ENCODE peak calls at places on chromosome 13, in six cellular contexts. E is suprapubic skin, U is H9, P is neuronal stem cell, L is left lung, J is A549. X is an unnamed sample. For H3K4me1, the result is how much of the 10 kb centered on the place peaks cover.

GRCh38 chr13:76942363-76942762 is 5.9 kb upstream of the ACOD1 start:
- DNase-seq in P (no peak), L (no peak), J (no peak), U (no peak), E (no peak), X (no peak)

GRCh38 chr13:99926014-99926731 is 45.4 kb downstream of the ZIC5 start:
- DNase-seq in J (peak), L (no peak), P (no peak), E (no peak), U (no peak), X (no peak)

GRCh38 chr13:82477436-82477835 is 1404.8 kb downstream of the SLITRK1 start:
- DNase-seq in J (no peak), U (no peak), E (no peak), L (no peak), P (no peak), X (no peak)

GRCh38 chr13:66805657-66806056 is 424.5 kb downstream of the PCDH9 start:
- DNase-seq in P (no peak), E (no peak), L (no peak), J (no peak), U (no peak), X (peak)

GRCh38 chr13:73090116-73090811 is 31.5 kb downstream of the KLF5 start:
- DNase-seq in E (no peak), J (peak), P (no peak), U (peak), L (peak), X (peak)

GRCh38 chr13:110874508-110874960 is 40.3 kb downstream of the ANKRD10 start:
- DNase-seq in L (peak), P (peak), E (peak), J (peak), U (peak), X (peak)

GRCh38 chr13:75385708-75386083 is 96.3 kb downstream of the TBC1D4 start:
- DNase-seq in E (no peak), P (no peak), U (no peak), L (no peak), J (no peak), X (no peak)

GRCh38 chr13:42876270-42876714 is 94.9 kb downstream of the FAM216B start:
- DNase-seq in L (no peak), J (no peak), U (peak), P (no peak), E (no peak), X (peak)

GRCh38 chr13:113113846-113114271 is 8.3 kb downstream of the F7 start:
- DNase-seq in J (no peak), L (peak), U (no peak), P (no peak), E (no peak), X (no peak)

GRCh38 chr13:90868321-90868920 is 479.1 kb upstream of the MIR17HG start:
- DNase-seq in P (peak), U (no peak), E (no peak), L (no peak), J (no peak), X (peak)

GRCh38 chr13:54836273-54836672 is 1807.7 kb downstream of the OLFM4 start:
- DNase-seq in U (no peak), P (no peak), J (no peak), E (no peak), L (no peak), X (no peak)
- H3K4me1 ChIP-seq in U (under half), P (under half), J (under half), E (under half), L (under half), X (under half)

DNA sequence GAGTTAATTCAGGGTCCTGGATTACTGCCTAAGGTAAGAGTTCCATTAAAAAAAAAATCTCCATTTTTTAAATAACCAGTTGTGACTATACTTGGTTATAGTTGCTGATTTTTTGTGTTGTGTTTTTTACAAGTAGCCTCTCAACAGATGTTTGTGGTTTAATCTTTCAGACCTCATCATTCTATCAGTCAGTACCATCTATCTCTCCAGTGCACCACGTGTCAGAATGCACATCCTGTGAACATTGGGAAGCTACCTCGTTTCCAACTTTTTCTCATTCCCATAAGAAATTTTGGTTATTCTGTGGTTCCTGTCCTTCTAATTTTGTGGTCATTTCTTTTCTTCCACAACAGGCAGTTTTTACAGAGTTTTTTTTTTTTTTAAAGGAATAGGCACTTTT is 39.2 kb downstream of the WDFY2 start:
- DNase-seq in P (no peak), J (no peak), L (no peak), E (no peak), U (no peak), X (no peak)
- H3K4me1 ChIP-seq in P (under half), J (under half), L (under half), E (half or more), U (under half), X (under half)

DNA sequence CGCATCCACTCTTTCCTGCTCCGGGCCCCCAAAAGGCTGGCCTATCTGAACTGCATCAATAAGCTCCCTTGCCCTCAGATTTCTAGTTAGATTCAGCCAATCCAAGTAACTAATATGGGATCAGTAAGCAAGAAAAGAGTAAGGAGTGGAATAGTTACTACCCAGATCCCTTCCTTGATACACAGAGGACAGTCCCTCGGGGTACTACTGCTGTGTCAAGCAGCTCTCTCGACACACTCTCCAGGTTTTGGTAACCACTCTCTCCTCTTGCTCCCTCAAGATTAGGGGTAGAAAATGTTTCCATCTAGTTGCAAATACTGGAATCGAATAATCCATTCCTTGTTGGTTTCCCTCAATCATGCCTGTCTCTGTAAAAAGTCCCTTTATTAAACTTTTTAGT is 65.4 kb downstream of the UGGT2 start:
- DNase-seq in E (no peak), P (no peak), U (no peak), L (no peak), J (no peak), X (no peak)
- H3K4me1 ChIP-seq in E (under half), P (under half), U (under half), L (under half), J (under half), X (under half)

DNA sequence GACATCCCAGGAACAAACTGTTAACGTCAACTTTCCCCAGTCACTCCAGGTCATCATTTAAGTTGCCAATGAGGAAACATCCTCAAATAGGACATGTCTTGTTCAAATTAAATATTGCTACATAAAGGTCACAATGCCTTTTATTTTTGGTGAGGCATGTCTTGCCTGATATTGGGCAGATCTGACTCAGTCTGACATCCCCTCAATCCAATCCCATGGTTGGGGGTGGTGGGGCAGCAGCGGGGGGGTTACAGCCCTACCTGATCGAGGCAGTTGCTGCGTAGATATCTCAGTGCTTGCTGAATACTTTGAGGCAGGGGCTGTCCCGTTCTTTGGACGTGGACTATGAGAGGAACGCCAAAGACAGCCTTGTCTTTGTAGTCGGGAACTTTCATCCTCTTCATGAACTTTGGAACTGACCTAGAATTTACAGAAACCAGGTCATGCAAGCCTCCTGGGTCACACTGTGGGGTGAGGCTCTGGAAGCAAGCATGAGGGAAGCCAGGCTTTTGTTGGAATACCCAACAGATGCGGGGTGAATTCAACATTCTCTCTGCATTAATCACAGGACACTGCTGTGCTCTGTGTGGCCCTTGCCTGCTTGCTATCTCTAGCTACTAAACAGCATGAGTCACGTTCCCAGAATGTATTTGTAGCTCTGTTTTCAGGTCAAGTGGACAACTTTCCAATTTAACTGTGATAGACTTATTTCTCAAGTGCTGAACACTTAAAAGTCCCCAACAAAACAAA is 109.8 kb downstream of the KL start:
- DNase-seq in U (peak), E (peak), P (peak), L (no peak), J (peak), X (peak)
- H3K4me1 ChIP-seq in U (under half), E (under half), P (under half), L (under half), J (under half), X (under half)

DNA sequence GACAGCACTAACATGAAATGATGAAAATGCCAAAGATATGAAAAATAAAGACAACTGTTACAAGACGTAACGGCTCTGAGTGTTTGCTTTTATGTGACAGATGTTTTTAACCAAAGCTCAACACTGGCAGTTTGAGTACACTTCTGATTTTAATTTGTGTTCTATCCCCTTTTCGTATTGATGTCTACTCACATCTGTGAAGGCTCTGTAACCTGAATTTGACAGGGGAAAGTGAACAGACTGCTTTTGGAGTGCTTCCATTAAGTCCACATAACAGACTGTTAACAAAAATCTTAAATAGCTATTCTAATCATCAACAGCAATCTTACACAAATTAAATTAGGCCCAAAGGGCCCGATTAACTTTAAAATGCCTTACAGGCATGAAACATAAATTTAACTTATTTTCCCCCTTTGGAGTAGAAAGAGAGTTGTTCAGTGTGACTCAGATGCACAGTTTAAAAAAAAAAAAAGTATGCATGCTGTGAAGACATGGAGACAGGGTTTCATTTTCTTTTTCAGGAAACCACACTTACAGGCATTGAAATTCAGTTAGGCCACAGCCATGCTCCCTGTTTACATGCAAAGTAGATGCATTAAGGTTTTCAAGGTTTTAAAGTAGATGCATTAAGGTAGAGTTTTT is 16.3 kb upstream of the RNASEH2B start:
- DNase-seq in E (no peak), J (no peak), U (no peak), L (no peak), P (no peak), X (peak)
- H3K4me1 ChIP-seq in E (under half), J (under half), U (under half), L (under half), P (under half), X (under half)

X was measured in cardiac muscle cell.